ENCODE peak calls at places on chromosomes 3 and 15, in five cellular contexts. Z is HCT116, C is HL-60, D is Panc1, N is GM12891. P is an unnamed sample.

GRCh38 chr3:68089572-68089991 is 435.2 kb upstream of the SUCLG2 start:
- DNase-seq in Z (no peak), D (no peak), C (no peak), N (no peak), P (no peak)

GRCh38 chr3:183870563-183870962 is 14.1 kb downstream of the PARL start:
- DNase-seq in C (no peak), Z (no peak), D (no peak), N (no peak), P (no peak)

GRCh38 chr3:45870099-45870498 is 16.2 kb upstream of the CCR9 start:
- DNase-seq in Z (no peak), D (no peak), N (no peak), C (no peak), P (no peak)

GRCh38 chr3:156630081-156630772 is 44.2 kb upstream of the TIPARP start:
- DNase-seq in Z (peak; percentile 36), C (no peak), D (no peak), N (no peak), P (no peak)

GRCh38 chr15:62083168-62084154 is 16.7 kb downstream of the C2CD4A start:
- DNase-seq in N (no peak), Z (no peak), C (no peak), D (no peak), P (no peak)

GRCh38 chr15:33215941-33216872 is 21.7 kb upstream of the FMN1 start:
- DNase-seq in D (no peak), Z (no peak), N (peak; percentile 18), C (peak; percentile 5), P (no peak)

GRCh38 chr15:63178034-63178433 is 11.4 kb upstream of the RAB8B start:
- DNase-seq in Z (no peak), N (no peak), D (no peak), C (no peak), P (no peak)

GRCh38 chr3:184160456-184160855 is 5.3 kb downstream of the DVL3 start:
- DNase-seq in Z (no peak), C (no peak), D (no peak), N (peak; percentile 58), P (no peak)

GRCh38 chr3:129794319-129795201 is 99.0 kb downstream of the TMCC1 start:
- DNase-seq in Z (peak; percentile 88), N (no peak), C (peak; percentile 13), D (peak; percentile 30), P (peak; percentile 65)

GRCh38 chr3:141065258-141065657 is 14.1 kb downstream of the SPSB4 start:
- DNase-seq in Z (no peak), C (no peak), N (no peak), D (no peak), P (no peak)

GRCh38 chr3:80142714-80143113 is 374.9 kb upstream of the ROBO1 start:
- DNase-seq in N (no peak), D (no peak), Z (no peak), C (no peak), P (no peak)

GRCh38 chr3:149658444-149659172 is 783 bp upstream of the WWTR1 start:
- DNase-seq in C (no peak), N (no peak), Z (peak; percentile 52), D (no peak), P (peak; percentile 86)

GRCh38 chr15:60720493-60721231 is 241.7 kb upstream of the ICE2 start:
- DNase-seq in C (no peak), N (no peak), Z (no peak), D (no peak), P (no peak)

GRCh38 chr3:128480717-128481437 is 12.1 kb downstream of the GATA2 start:
- DNase-seq in C (no peak), N (no peak), D (no peak), Z (no peak), P (no peak)

DNA sequence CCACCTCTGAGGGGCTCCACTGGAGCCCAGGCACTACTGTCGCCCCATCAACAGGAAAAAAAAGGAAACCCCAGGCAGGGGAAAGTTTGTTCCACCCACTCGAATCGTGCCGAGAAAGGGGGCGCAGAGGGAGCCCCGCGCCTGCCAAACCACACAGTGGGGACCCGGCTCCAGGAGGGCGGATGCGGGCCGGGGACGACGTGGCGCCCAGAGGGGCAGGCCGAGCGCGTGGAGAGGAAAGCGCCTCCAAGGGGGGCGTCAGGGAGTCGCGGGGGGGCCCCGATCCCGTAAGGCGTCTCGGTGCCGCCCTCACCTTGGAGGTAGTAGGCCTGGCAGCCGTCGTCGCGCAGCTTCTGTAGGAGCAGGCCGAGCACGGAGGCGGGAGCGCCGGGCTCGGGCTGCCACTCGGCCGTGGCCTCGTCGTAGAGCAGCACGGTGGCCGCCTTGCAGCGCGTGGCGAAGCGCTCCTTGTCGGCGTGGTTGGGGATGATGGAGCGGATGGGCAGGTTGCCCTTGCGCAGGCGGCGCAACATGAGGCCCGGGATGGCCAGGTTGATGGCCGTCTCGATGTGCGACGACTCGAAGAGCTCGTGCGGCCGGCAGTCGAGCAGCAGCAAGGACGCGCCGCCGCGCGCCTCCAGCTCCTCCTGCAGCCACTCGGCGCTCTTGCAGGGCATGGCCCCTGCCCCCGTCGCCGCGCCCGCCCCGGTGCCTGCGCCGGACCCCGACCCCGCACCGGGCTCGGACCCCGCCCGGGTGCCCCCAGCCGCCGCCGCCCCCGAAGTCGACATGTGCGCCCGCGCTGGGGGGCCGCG is 627 bp downstream of the DUSP7 start:
- DNase-seq in C (peak; percentile 45), Z (no peak), D (no peak), N (peak; percentile 61), P (no peak)
- TF ChIP-seq POLR2AphosphoS5 in C (peak; percentile 25), Z (no peak), D (no peak), N (no peak), P (peak; percentile 52)

GRCh38 chr3:53844262-53845102 is 1.7 kb downstream of the CHDH start:
- DNase-seq in C (no peak), D (no peak), N (no peak), Z (no peak), P (no peak)

GRCh38 chr3:53845881-53846133 is 412 bp downstream of the CHDH start:
- DNase-seq in N (no peak), Z (no peak), C (no peak), D (no peak), P (no peak)

GRCh38 chr3:53846134-53846850 is at the start of the genes CHDH and IL17RB:
- DNase-seq in N (peak; percentile 56), C (no peak), D (no peak), Z (peak; percentile 38), P (peak; percentile 87)

GRCh38 chr3:53845103-53845880 is 927 bp downstream of the CHDH start:
- DNase-seq in D (no peak), N (peak; percentile 51), C (no peak), Z (peak; percentile 49), P (peak; percentile 52)

GRCh38 chr3:53846851-53847155 is 435 bp downstream of the IL17RB start:
- DNase-seq in C (no peak), Z (no peak), N (no peak), D (no peak), P (no peak)
- TF ChIP-seq POLR2AphosphoS5 in C (no peak), Z (no peak), N (no peak), D (no peak), P (no peak)

DNA sequence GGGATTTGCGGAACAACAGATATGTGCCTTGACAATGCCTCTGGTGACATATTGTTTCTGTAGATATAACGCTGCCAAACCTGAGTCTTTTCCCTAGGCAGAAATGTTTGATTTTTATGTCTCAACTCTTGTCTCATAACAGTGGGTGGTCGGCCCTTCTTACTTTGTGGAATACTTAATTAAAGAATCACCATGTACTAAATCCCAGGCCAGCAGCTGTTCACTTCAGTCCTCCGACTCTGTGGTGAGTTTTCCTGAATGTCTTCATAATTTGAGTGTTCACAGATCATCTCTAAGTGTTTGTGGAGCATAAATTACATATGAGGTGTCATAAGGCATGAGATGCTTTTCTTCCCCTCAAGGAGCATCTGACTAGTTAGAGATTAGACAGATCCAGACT is 5.9 kb downstream of the FETUB start:
- DNase-seq in C (no peak), N (no peak), Z (no peak), D (no peak), P (no peak)
- TF ChIP-seq POLR2AphosphoS5 in C (no peak), N (no peak), Z (no peak), D (no peak), P (no peak)

GRCh38 chr3:50623840-50624474 is 7.0 kb downstream of the MAPKAPK3 start:
- DNase-seq in Z (no peak), D (no peak), N (no peak), C (peak; percentile 41), P (no peak)
- TF ChIP-seq POLR2AphosphoS5 in Z (no peak), D (no peak), N (no peak), C (peak; percentile 82), P (no peak)

GRCh38 chr3:25088284-25088683 is 339.8 kb upstream of the RARB start:
- DNase-seq in N (no peak), C (no peak), Z (no peak), D (no peak), P (no peak)

GRCh38 chr3:25091938-25092337 is 336.1 kb upstream of the RARB start:
- DNase-seq in D (no peak), N (no peak), Z (no peak), C (no peak), P (no peak)

GRCh38 chr3:25094932-25095690 is 333.0 kb upstream of the RARB start:
- DNase-seq in D (no peak), Z (no peak), C (no peak), N (no peak), P (no peak)

GRCh38 chr3:25086721-25087120 is 341.3 kb upstream of the RARB start:
- DNase-seq in D (no peak), Z (no peak), C (no peak), N (no peak), P (no peak)

GRCh38 chr3:25090869-25091453 is 337.1 kb upstream of the RARB start:
- DNase-seq in Z (no peak), D (no peak), N (no peak), C (no peak), P (no peak)
- TF ChIP-seq POLR2AphosphoS5 in Z (no peak), D (no peak), N (no peak), C (no peak), P (no peak)

GRCh38 chr15:59200560-59200959 is 6.1 kb upstream of the LDHAL6B start:
- DNase-seq in N (no peak), C (no peak), D (no peak), Z (no peak), P (no peak)

GRCh38 chr15:59203572-59203971 is 3.1 kb upstream of the LDHAL6B start:
- DNase-seq in C (no peak), N (no peak), D (no peak), Z (no peak), P (no peak)

GRCh38 chr15:59197459-59197858 is 9.2 kb upstream of the LDHAL6B start:
- DNase-seq in D (no peak), N (no peak), Z (no peak), C (no peak), P (no peak)

GRCh38 chr15:59203026-59203425 is 3.6 kb upstream of the LDHAL6B start:
- DNase-seq in C (no peak), D (no peak), Z (no peak), N (no peak), P (no peak)

GRCh38 chr15:59199775-59200465 is 6.7 kb upstream of the LDHAL6B start:
- DNase-seq in Z (peak; percentile 76), D (peak; percentile 24), C (no peak), N (no peak), P (no peak)
- TF ChIP-seq POLR2AphosphoS5 in Z (no peak), D (no peak), C (no peak), N (no peak), P (no peak)